ENCODE peak calls at places on chromosome 22, in five cellular contexts. X is heart right ventricle, B is adrenal gland, T is stomach, C is left lung. O is an unnamed sample. For H3K4me1, the result is how much of the 10 kb centered on the place peaks cover.

GRCh38 chr22:36244522-36245391 is 5.4 kb upstream of the APOL2 start:
- DNase-seq in X (no peak), B (no peak), T (no peak), C (no peak), O (peak)

GRCh38 chr22:19545935-19546207 is 21.7 kb upstream of the CLDN5 start:
- DNase-seq in X (no peak), B (no peak), T (no peak), C (no peak), O (no peak)

GRCh38 chr22:37260939-37261338 is 16.9 kb upstream of the RAC2 start:
- DNase-seq in X (peak), B (peak), T (peak), C (peak), O (peak)

GRCh38 chr22:41939981-41940852 is 6.7 kb downstream of the CENPM start:
- DNase-seq in X (no peak), B (no peak), T (peak), C (no peak), O (no peak)

GRCh38 chr22:37165940-37166674 is 16.4 kb upstream of the IL2RB start:
- DNase-seq in X (no peak), B (no peak), T (no peak), C (no peak), O (peak)

GRCh38 chr22:29344137-29344536 is 28.6 kb upstream of the RASL10A start:
- DNase-seq in X (peak), B (peak), T (peak), C (peak), O (peak)

GRCh38 chr22:26017932-26018331 is 151.3 kb upstream of the SEZ6L start:
- DNase-seq in X (no peak), B (no peak), T (no peak), C (no peak), O (no peak)

GRCh38 chr22:49372530-49373288 is 455.0 kb downstream of the BRD1 start:
- DNase-seq in X (no peak), B (peak), T (peak), C (no peak), O (no peak)

GRCh38 chr22:21797444-21798221 is 62.0 kb upstream of the YPEL1 start:
- DNase-seq in X (no peak), B (no peak), T (no peak), C (no peak), O (no peak)

GRCh38 chr22:33803371-33803770 is 116.9 kb downstream of the LARGE1 start:
- DNase-seq in X (no peak), B (no peak), T (no peak), C (no peak), O (no peak)

GRCh38 chr22:20650294-20651207 is 123.4 kb upstream of the SERPIND1 start:
- DNase-seq in X (no peak), B (no peak), T (no peak), C (no peak), O (no peak)

GRCh38 chr22:25332386-25332785 is 112.9 kb downstream of the CRYBB2 start:
- DNase-seq in X (no peak), B (no peak), T (no peak), C (no peak), O (no peak)

DNA sequence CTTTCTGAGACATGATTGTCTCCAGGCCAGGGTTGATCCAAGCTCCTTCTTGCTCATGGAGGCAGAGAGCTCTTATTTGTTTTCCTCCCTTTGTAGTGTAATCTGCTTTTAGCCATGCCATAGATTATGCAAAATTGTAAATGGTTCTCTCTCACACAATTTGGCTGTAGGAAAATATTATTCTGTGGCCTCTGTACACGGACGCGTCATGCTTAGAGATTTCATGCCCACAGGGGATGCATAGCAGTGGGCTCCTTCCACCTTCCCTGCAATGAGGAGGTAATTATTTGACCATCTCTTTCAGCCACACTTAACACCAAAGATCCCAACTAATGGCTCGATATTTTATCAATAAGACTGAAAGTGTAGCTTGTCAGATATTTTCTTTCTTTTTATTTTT is 37.6 kb upstream of the GNAZ start:
- DNase-seq in X (no peak), B (no peak), T (no peak), C (no peak), O (no peak)
- H3K4me1 ChIP-seq in X (under half), B (under half), T (under half), C (under half), O (under half)

GRCh38 chr22:24051568-24051967 is 40.5 kb downstream of the CABIN1 start:
- DNase-seq in X (no peak), B (no peak), T (no peak), C (no peak), O (no peak)
- H3K4me1 ChIP-seq in X (under half), B (under half), T (under half), C (under half), O (under half)

GRCh38 chr22:31107206-31108118 is at the start of gene SELENOM:
- DNase-seq in X (peak), B (peak), T (peak), C (peak), O (peak)
- H3K4me1 ChIP-seq in X (under half), B (under half), T (under half), C (under half), O (under half)

DNA sequence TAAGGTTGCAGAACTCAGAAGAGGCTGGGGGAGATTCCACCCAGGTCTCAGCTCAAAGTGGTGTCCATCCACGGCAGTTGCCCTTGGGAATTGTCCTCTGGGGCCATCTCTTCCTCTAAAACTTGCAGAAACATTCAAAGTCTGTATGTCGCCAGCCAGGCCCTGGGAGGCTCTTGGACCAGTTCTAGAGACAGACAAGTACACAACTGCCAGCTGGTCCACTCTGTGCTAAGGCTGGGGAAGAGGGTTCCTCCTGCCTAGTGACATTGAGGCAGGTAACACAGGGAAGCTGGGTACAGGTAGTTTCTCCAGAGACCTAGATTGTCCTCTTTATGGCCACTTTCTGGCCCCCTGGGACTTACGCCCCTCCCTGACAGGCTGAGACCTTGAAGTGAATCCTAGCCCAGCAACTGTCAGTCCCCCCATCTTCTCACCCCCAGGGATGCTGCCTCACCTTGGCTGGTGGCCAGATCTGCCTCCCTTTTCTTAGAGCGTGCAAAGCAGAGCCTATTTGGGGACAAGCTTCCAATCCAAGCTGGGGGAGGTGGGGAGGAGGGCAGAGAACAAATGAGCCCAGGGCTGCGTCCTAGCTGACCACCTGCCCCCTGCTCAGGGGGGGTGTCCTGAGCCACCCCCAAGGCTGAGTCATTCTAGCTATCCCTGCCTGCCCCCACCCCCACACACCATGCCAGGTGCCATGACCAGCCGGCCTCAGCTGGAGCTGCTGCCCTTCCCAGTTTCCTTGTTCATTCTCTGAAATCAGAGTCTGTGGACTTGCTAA is 8.4 kb downstream of the FAM83F start:
- DNase-seq in X (no peak), B (no peak), T (no peak), C (no peak), O (no peak)
- H3K4me1 ChIP-seq in X (under half), B (under half), T (under half), C (under half), O (under half)

GRCh38 chr22:48320048-48320655 is 1507.5 kb downstream of the BRD1 start:
- DNase-seq in X (no peak), B (no peak), T (no peak), C (no peak), O (no peak)

GRCh38 chr22:48320671-48321515 is 1506.8 kb downstream of the BRD1 start:
- DNase-seq in X (no peak), B (no peak), T (no peak), C (peak), O (no peak)

GRCh38 chr22:48323746-48324145 is 1503.9 kb downstream of the BRD1 start:
- DNase-seq in X (no peak), B (no peak), T (no peak), C (peak), O (no peak)

GRCh38 chr22:48322907-48323306 is 1504.8 kb downstream of the BRD1 start:
- DNase-seq in X (no peak), B (no peak), T (no peak), C (no peak), O (no peak)

DNA sequence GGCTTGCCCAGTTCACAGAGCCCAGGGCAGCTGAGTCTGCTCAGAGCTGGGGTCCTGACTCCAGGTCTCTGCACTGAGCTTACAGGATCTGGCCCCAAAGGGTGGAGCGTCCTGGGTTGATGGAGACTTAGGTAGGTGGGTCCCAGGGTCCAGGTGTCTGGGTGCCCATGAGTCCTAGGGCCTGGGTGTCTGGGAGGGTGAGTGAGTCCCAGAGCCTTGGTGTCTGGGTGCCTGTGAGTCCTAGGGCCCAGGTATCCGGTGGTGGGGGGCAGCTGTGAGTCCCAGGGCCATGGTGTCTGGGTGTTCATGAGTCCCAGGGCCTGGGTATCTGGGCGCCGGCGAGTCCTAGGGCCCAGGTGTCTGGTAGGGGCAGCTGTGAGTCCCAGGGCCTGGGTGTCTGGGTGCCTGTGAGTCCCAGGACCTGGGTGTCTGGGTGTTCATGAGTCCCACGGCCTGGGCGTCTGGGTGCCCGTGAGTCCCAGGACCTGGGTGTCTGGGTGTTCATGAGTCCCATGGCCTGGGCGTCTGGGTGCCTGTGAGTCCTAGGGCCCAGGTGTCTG is 1505.6 kb downstream of the BRD1 start:
- DNase-seq in X (no peak), B (no peak), T (no peak), C (peak), O (no peak)
- H3K4me1 ChIP-seq in X (under half), B (under half), T (under half), C (under half), O (under half)

GRCh38 chr22:23085785-23086184 is 15.5 kb downstream of the GNAZ start:
- DNase-seq in X (no peak), B (peak), T (no peak), C (no peak), O (no peak)
- H3K4me1 ChIP-seq in X (under half), B (under half), T (under half), C (under half), O (under half)

DNA sequence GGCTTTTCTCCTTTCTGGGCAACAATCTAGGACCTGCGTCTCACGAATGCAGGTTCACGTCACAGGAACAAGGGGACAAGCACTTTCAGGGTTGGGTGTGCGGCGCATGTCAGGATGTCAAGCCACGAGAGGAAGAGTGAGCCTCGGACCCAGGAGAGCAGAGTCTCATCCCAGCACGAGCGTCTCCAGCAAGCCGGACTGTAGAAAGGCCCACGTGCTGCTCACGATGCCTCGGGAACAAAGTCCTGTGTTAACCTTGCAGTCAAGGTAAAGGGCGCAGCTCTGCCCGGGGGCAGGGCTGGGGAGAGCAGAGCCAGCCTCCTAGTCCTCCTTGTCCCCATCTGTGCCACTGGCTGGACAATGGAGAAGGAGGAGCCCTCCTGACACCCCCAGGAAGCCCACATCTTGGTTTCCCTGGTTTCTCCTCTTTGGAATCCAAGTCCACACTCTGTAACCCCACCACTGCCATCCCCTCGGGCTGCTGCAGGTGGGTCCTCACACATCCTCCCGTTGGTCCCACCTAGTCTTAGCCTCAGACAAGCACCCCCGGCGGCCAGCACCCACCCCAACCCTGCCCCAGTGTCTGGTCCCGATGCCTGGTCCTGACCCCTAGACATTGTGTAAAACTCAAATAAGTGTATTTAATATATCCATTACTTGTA is 63.4 kb downstream of the CELSR1 start:
- DNase-seq in X (no peak), B (no peak), T (no peak), C (no peak), O (no peak)
- H3K4me1 ChIP-seq in X (under half), B (under half), T (under half), C (under half), O (under half)

DNA sequence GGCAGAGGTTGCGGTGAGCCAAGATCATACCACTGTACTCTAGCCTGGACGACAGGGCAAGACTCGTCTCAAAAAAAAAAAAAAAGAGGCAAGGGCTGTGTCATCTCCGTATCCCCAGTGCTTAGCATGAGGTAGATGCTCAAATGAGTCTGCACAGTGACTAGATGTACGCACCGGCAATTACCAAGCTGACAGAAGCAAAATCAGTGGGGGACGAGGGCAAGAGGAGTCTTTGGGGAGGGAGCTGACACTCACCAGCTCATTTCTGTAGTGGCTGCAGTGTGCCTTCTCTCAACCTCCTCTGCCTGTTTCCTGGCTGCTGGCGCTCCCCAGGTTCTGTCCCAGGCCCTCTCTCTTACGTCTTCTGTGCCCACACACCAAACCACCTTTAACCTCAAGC is 69.9 kb downstream of the PACSIN2 start:
- DNase-seq in X (no peak), B (no peak), T (no peak), C (no peak), O (no peak)
- H3K4me1 ChIP-seq in X (half or more), B (half or more), T (under half), C (under half), O (half or more)